ENCODE peak calls at places on chromosome 14, in five cellular contexts. T is cardiac muscle cell, L is GM10248, U is lower leg skin, O is IMR-90. J is an unnamed sample.
A peak's percentile ranks its signal among the peaks of the same experiment; 100 is the strongest.

GRCh38 chr14:106318700-106319099 is 792.3 kb downstream of the TMEM121 start:
- DNase-seq in T (no peak), L (peak; percentile 61), U (no peak), O (no peak), J (no peak)

GRCh38 chr14:75981426-75981825 is 369 bp downstream of the TGFB3 start:
- DNase-seq in T (no peak), L (peak; percentile 87), U (peak; percentile 85), O (no peak), J (no peak)

GRCh38 chr14:95185452-95186392 is 28.4 kb upstream of the DICER1 start:
- DNase-seq in T (peak; percentile 92), L (no peak), U (peak; percentile 86), O (peak; percentile 19), J (no peak)

GRCh38 chr14:76708771-76709170 is 52.5 kb upstream of the VASH1 start:
- DNase-seq in T (no peak), L (no peak), U (no peak), O (no peak), J (no peak)

GRCh38 chr14:74531467-74531866 is 37.9 kb downstream of the ISCA2 start:
- DNase-seq in T (peak; percentile 74), L (no peak), U (no peak), O (peak; percentile 22), J (no peak)

GRCh38 chr14:21868442-21869046 is 194.9 kb upstream of the OR4E1 start:
- DNase-seq in T (peak; percentile 65), L (peak; percentile 46), U (no peak), O (peak; percentile 32), J (no peak)

GRCh38 chr14:23727566-23728335 is 91.6 kb downstream of the DHRS2 start:
- DNase-seq in T (peak; percentile 37), L (peak; percentile 43), U (no peak), O (peak; percentile 26), J (no peak)

GRCh38 chr14:38001501-38001900 is 206.2 kb upstream of the SSTR1 start:
- DNase-seq in T (no peak), L (no peak), U (no peak), O (no peak), J (no peak)

GRCh38 chr14:94334837-94335236 is 11.7 kb upstream of the SERPINA6 start:
- DNase-seq in T (no peak), L (no peak), U (no peak), O (no peak), J (no peak)

GRCh38 chr14:66379116-66379515 is 107.1 kb upstream of the CCDC196 start:
- DNase-seq in T (no peak), L (no peak), U (no peak), O (no peak), J (no peak)

GRCh38 chr14:69046468-69046867 is 67.4 kb upstream of the ACTN1 start:
- DNase-seq in T (peak; percentile 94), L (no peak), U (no peak), O (peak; percentile 77), J (no peak)

GRCh38 chr14:69045857-69046351 is 66.8 kb upstream of the ACTN1 start:
- DNase-seq in T (peak; percentile 54), L (no peak), U (no peak), O (no peak), J (no peak)

GRCh38 chr14:69048456-69048855 is 69.4 kb upstream of the ACTN1 start:
- DNase-seq in T (peak; percentile 36), L (no peak), U (no peak), O (no peak), J (no peak)

GRCh38 chr14:69044965-69045555 is 66.0 kb upstream of the ACTN1 start:
- DNase-seq in T (peak; percentile 88), L (no peak), U (no peak), O (peak; percentile 91), J (no peak)

DNA sequence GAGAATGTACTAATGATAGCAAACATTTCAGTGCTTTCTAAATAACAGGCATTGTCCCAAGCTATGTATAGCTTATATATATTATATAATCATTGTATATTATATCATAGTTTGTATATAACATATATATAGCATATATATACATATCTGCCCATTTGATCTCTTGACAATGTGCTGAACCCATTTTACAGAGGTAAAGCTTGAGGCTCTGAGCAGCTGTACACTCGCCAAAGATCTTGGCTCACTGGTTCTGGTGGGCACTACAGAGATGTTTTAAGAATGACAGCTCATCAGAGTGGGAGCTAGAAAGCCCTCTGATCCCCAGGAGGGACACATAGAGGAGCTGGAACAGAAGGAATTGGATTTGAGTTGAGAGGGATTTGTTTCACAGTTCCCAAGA is 68.2 kb upstream of the ACTN1 start:
- DNase-seq in T (no peak), L (no peak), U (no peak), O (no peak), J (no peak)
- TF ChIP-seq CTCF in T (no peak), L (no peak), U (no peak), O (no peak), J (no peak)

GRCh38 chr14:90274019-90274418 is 17.7 kb downstream of the PSMC1 start:
- DNase-seq in T (no peak), L (no peak), U (peak; percentile 81), O (no peak), J (no peak)
- TF ChIP-seq CTCF in T (no peak), L (no peak), U (no peak), O (no peak), J (no peak)

DNA sequence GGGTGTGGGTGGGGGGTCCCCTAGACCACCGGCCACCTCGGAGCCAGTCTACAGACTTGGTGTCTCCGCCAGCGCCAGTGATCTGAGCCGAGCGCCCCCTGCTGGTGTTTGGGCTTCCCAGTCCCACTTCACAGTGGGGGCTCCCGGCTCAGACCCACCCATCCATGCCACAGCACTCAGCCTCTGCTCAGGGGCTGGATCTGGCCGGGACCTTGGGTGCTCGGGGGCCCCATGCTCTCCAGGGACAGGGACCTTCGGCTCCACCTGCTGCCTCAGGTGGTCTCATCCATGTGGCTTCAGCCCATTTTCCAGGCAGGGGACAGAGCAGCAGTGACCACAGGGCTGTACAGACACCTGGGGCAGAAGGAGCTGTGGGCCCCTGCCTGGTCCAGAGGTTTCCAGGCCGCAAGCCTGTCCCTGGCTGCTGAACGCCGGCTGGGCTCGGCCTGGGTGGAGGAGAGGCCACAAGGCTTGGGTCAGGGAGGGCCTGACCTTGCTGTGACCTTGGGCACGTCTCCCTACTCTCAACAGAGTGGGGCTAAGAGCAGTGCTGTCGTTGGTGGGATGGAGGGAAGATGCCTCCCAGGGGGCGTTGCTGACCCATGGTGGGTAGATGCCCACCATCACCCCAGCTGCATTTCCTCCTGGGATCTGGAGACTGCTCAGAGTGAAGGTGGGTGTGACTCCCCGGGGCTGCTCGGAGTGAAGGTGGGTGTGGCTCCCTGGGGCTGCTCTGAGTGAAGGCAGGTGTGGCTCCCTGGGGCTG is 86.3 kb downstream of the KIF26A start:
- DNase-seq in T (no peak), L (peak; percentile 52), U (no peak), O (no peak), J (no peak)
- TF ChIP-seq CTCF in T (peak; percentile 40), L (peak; percentile 35), U (no peak), O (no peak), J (no peak)

GRCh38 chr14:28767239-28767850 is 758 bp downstream of the FOXG1 start:
- DNase-seq in T (no peak), L (no peak), U (no peak), O (no peak), J (no peak)

GRCh38 chr14:28768549-28768870 is 1.9 kb downstream of the FOXG1 start:
- DNase-seq in T (no peak), L (no peak), U (no peak), O (no peak), J (no peak)

GRCh38 chr14:28769358-28769757 is 2.8 kb downstream of the FOXG1 start:
- DNase-seq in T (no peak), L (no peak), U (no peak), O (no peak), J (no peak)

GRCh38 chr14:28766505-28767238 is at the start of gene FOXG1:
- DNase-seq in T (peak; percentile 34), L (no peak), U (no peak), O (no peak), J (no peak)

GRCh38 chr14:28767851-28768548 is 1.4 kb downstream of the FOXG1 start:
- DNase-seq in T (no peak), L (no peak), U (no peak), O (no peak), J (no peak)
- TF ChIP-seq CTCF in T (no peak), L (no peak), U (no peak), O (no peak), J (no peak)

GRCh38 chr14:92559486-92559885 is 45.9 kb downstream of the RIN3 start:
- DNase-seq in T (no peak), L (no peak), U (no peak), O (no peak), J (no peak)

GRCh38 chr14:92557544-92557912 is 43.9 kb downstream of the RIN3 start:
- DNase-seq in T (no peak), L (no peak), U (no peak), O (no peak), J (no peak)

GRCh38 chr14:92556863-92557543 is 43.4 kb downstream of the RIN3 start:
- DNase-seq in T (no peak), L (no peak), U (no peak), O (no peak), J (no peak)

GRCh38 chr14:92560106-92560865 is 46.7 kb downstream of the RIN3 start:
- DNase-seq in T (no peak), L (no peak), U (no peak), O (no peak), J (no peak)

GRCh38 chr14:92558319-92558718 is 44.7 kb downstream of the RIN3 start:
- DNase-seq in T (no peak), L (no peak), U (no peak), O (no peak), J (no peak)
- TF ChIP-seq CTCF in T (no peak), L (no peak), U (no peak), O (no peak), J (no peak)